ENCODE peak calls at places on chromosomes 16 and 17, in six cellular contexts. N is skeletal muscle cell, R is neural progenitor cell, K is aorta, A is AG10803, O is cardiac muscle cell. D is an unnamed sample.

GRCh38 chr17:28407130-28407973 is 1.3 kb upstream of the SLC46A1 start:
- DNase-seq in N (no peak), R (peak; percentile 27), K (no peak), A (no peak), O (peak; percentile 14), D (no peak)

GRCh38 chr17:31560836-31561235 is 169.4 kb downstream of the RAB11FIP4 start:
- DNase-seq in N (no peak), R (no peak), K (peak; percentile 49), A (peak; percentile 25), O (no peak), D (no peak)

GRCh38 chr16:56929639-56930038 is 2.3 kb upstream of the HERPUD1 start:
- DNase-seq in N (no peak), R (no peak), K (no peak), A (no peak), O (no peak), D (no peak)

GRCh38 chr16:3170440-3171180 is 17.4 kb upstream of the OR1F1 start:
- DNase-seq in N (no peak), R (peak; percentile 57), K (no peak), A (no peak), O (peak; percentile 66), D (no peak)

GRCh38 chr16:67926181-67926742 is 5.4 kb downstream of the CTRL start:
- DNase-seq in N (no peak), R (no peak), K (no peak), A (no peak), O (no peak), D (peak; percentile 55)

GRCh38 chr17:73210002-73210678 is 17.3 kb downstream of the COG1 start:
- DNase-seq in N (no peak), R (no peak), K (no peak), A (no peak), O (no peak), D (no peak)

GRCh38 chr16:19344224-19344801 is 58.8 kb downstream of the CLEC19A start:
- DNase-seq in N (no peak), R (peak; percentile 30), K (no peak), A (no peak), O (no peak), D (no peak)

GRCh38 chr16:82229800-82230619 is 60.0 kb upstream of the MPHOSPH6 start:
- DNase-seq in N (peak; percentile 11), R (peak; percentile 86), K (peak; percentile 56), A (peak; percentile 73), O (peak; percentile 81), D (peak; percentile 60)

GRCh38 chr17:52298881-52299280 is 140.4 kb upstream of the CA10 start:
- DNase-seq in N (no peak), R (no peak), K (no peak), A (no peak), O (no peak), D (no peak)

GRCh38 chr17:68455756-68456528 is 1.4 kb downstream of the WIPI1 start:
- DNase-seq in N (peak; percentile 73), R (no peak), K (no peak), A (peak; percentile 97), O (no peak), D (peak; percentile 82)

GRCh38 chr17:3615160-3615870 is 6.1 kb upstream of the TRPV1 start:
- DNase-seq in N (no peak), R (no peak), K (peak; percentile 21), A (no peak), O (no peak), D (no peak)

GRCh38 chr16:30985401-30986128 is 558 bp downstream of the HSD3B7 start:
- DNase-seq in N (no peak), R (peak; percentile 62), K (no peak), A (peak; percentile 50), O (peak; percentile 43), D (peak; percentile 79)

GRCh38 chr17:7842950-7843535 is 9.0 kb downstream of the KDM6B start:
- DNase-seq in N (peak; percentile 76), R (peak; percentile 54), K (peak; percentile 90), A (peak; percentile 85), O (peak; percentile 44), D (peak; percentile 94)

GRCh38 chr16:8961811-8962390 is 1.8 kb downstream of the USP7 start:
- DNase-seq in N (no peak), R (peak; percentile 56), K (no peak), A (no peak), O (no peak), D (no peak)

GRCh38 chr17:36510636-36511035 is 24.0 kb downstream of the MYO19 start:
- DNase-seq in N (no peak), R (no peak), K (no peak), A (no peak), O (no peak), D (no peak)

GRCh38 chr16:74556375-74556922 is 50.5 kb downstream of the GLG1 start:
- DNase-seq in N (no peak), R (no peak), K (no peak), A (peak; percentile 20), O (no peak), D (no peak)

GRCh38 chr17:4717791-4718190 is 7.4 kb downstream of the ARRB2 start:
- DNase-seq in N (no peak), R (no peak), K (no peak), A (no peak), O (no peak), D (no peak)

GRCh38 chr16:80682435-80683070 is 121.8 kb downstream of the CDYL2 start:
- DNase-seq in N (peak; percentile 81), R (no peak), K (no peak), A (peak; percentile 80), O (no peak), D (peak; percentile 82)

GRCh38 chr17:81342700-81343070 is 47.6 kb upstream of the SLC38A10 start:
- DNase-seq in N (no peak), R (peak; percentile 81), K (no peak), A (no peak), O (no peak), D (no peak)

GRCh38 chr17:2707721-2708584 is 3.6 kb downstream of the CLUH start:
- DNase-seq in N (no peak), R (peak; percentile 72), K (peak; percentile 84), A (no peak), O (peak; percentile 67), D (no peak)

GRCh38 chr17:160336-160735 is 21.1 kb downstream of the DOC2B start:
- DNase-seq in N (no peak), R (no peak), K (no peak), A (no peak), O (no peak), D (no peak)

GRCh38 chr17:77205396-77206124 is 64.8 kb downstream of the SEC14L1 start:
- DNase-seq in N (no peak), R (no peak), K (no peak), A (no peak), O (no peak), D (no peak)

GRCh38 chr16:10121496-10121895 is 60.7 kb downstream of the GRIN2A start:
- DNase-seq in N (no peak), R (no peak), K (no peak), A (peak; percentile 72), O (no peak), D (peak; percentile 17)

DNA sequence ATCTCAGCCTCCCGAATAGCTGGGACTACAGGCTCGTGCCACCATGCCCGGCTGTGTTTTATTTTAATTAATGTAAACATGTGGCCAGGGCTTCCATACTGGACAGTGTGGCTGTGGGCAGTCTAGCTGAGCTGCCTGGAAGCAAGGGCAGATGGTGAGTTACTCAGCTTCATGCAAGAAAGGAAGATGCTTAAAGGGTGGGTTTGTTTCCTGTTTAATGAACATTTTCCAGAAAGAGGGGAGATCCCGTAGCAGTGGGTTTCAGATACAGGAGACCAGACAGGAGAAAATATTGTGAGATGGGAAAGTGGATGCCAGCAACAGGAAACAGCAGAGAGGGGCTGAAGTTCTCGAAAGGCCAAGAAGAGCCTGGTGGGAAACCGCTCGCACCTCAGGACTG is 7.3 kb downstream of the MAPK8IP3 start:
- DNase-seq in N (no peak), R (no peak), K (no peak), A (no peak), O (no peak), D (no peak)
- H3K4me3 ChIP-seq in N (no peak overlapping the region), R (no peak overlapping the region), K (no peak overlapping the region), A (no peak overlapping the region), O (no peak overlapping the region), D (no peak overlapping the region)

GRCh38 chr17:56977673-56978395 is at the start of gene SCPEP1:
- DNase-seq in N (peak; percentile 35), R (peak; percentile 95), K (peak; percentile 90), A (peak; percentile 75), O (peak; percentile 93), D (peak; percentile 88)

GRCh38 chr17:56976941-56977570 is 875 bp upstream of the SCPEP1 start:
- DNase-seq in N (no peak), R (no peak), K (no peak), A (no peak), O (peak; percentile 47), D (no peak)

GRCh38 chr17:56978441-56979090 is 635 bp downstream of the SCPEP1 start:
- DNase-seq in N (no peak), R (no peak), K (no peak), A (no peak), O (no peak), D (peak; percentile 19)

GRCh38 chr17:56982312-56982711 is 4.4 kb downstream of the SCPEP1 start:
- DNase-seq in N (no peak), R (no peak), K (no peak), A (no peak), O (no peak), D (no peak)

DNA sequence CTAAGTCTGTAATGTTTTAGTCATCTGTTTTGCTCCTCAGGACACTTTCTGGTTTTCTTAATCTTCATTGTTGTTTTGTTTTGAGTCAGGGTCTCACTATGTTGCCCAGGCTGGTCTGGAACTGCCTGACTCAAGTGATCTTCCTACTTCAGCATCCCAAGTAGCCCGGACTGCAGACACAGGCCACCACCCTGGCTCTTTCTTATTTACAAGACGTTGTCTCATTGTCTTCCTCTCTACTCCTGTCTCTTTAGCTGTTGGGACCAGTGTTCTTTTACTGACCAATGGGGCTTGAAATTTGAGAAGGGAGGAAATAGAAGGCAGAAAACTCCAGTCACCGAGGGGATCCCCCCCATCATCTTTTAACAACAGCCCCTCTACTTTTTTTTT is 1.2 kb downstream of the SCPEP1 start:
- DNase-seq in N (no peak), R (peak; percentile 53), K (no peak), A (no peak), O (no peak), D (no peak)
- H3K4me3 ChIP-seq in N (no peak overlapping the region), R (peak overlapping the region; percentile 53), K (no peak overlapping the region), A (no peak overlapping the region), O (no peak overlapping the region), D (peak overlapping the region; percentile 58)

GRCh38 chr16:85472514-85472913 is 140.6 kb upstream of the GSE1 start:
- DNase-seq in N (no peak), R (no peak), K (no peak), A (no peak), O (no peak), D (no peak)

GRCh38 chr16:85473909-85474640 is 139.0 kb upstream of the GSE1 start:
- DNase-seq in N (no peak), R (no peak), K (no peak), A (peak; percentile 54), O (no peak), D (peak; percentile 62)

GRCh38 chr16:85474808-85475207 is 138.3 kb upstream of the GSE1 start:
- DNase-seq in N (no peak), R (no peak), K (no peak), A (no peak), O (no peak), D (no peak)

GRCh38 chr16:85471469-85472431 is 141.4 kb upstream of the GSE1 start:
- DNase-seq in N (no peak), R (no peak), K (no peak), A (no peak), O (no peak), D (no peak)

GRCh38 chr16:85473326-85473725 is 139.8 kb upstream of the GSE1 start:
- DNase-seq in N (no peak), R (peak; percentile 54), K (no peak), A (no peak), O (no peak), D (no peak)
- H3K4me3 ChIP-seq in N (no peak overlapping the region), R (no peak overlapping the region), K (no peak overlapping the region), A (no peak overlapping the region), O (no peak overlapping the region), D (no peak overlapping the region)

GRCh38 chr17:45299311-45299710 is 17.5 kb downstream of the MAP3K14 start:
- DNase-seq in N (no peak), R (peak; percentile 29), K (peak; percentile 61), A (no peak), O (peak; percentile 61), D (no peak)
- H3K4me3 ChIP-seq in N (no peak overlapping the region), R (no peak overlapping the region), K (no peak overlapping the region), A (no peak overlapping the region), O (no peak overlapping the region), D (no peak overlapping the region)

D was measured in foreskin fibroblast.